ENCODE peak calls at places on chromosomes 1 and 21, in five cellular contexts. One of them, this sample, is unnamed.

GRCh38 chr1:202662081-202662480 is 48.2 kb downstream of the SYT2 start:
- DNase-seq in CD4-positive, alpha-beta T cell: no peak
- DNase-seq in cardiac muscle cell: no peak
- DNase-seq in breast epithelium: no peak
- DNase-seq in adrenal gland: no peak
- DNase-seq in this sample: no peak

GRCh38 chr1:229563241-229563640 is 4.7 kb upstream of the ABCB10 start:
- DNase-seq in CD4-positive, alpha-beta T cell: no peak
- DNase-seq in breast epithelium: no peak
- DNase-seq in cardiac muscle cell: no peak
- DNase-seq in adrenal gland: no peak
- DNase-seq in this sample: no peak

GRCh38 chr1:46605242-46605641 is 1.2 kb upstream of the MKNK1 start:
- DNase-seq in breast epithelium: no peak
- DNase-seq in CD4-positive, alpha-beta T cell: no peak
- DNase-seq in adrenal gland: no peak
- DNase-seq in cardiac muscle cell: no peak
- DNase-seq in this sample: no peak

GRCh38 chr1:39816431-39817090 is 27.9 kb upstream of the BMP8B start:
- DNase-seq in breast epithelium: peak; percentile 62
- DNase-seq in CD4-positive, alpha-beta T cell: peak; percentile 40
- DNase-seq in cardiac muscle cell: peak; percentile 73
- DNase-seq in adrenal gland: peak; percentile 76
- DNase-seq in this sample: peak; percentile 53

GRCh38 chr1:78434351-78434750 is 56.4 kb upstream of the PTGFR start:
- DNase-seq in CD4-positive, alpha-beta T cell: no peak
- DNase-seq in breast epithelium: no peak
- DNase-seq in cardiac muscle cell: no peak
- DNase-seq in adrenal gland: no peak
- DNase-seq in this sample: no peak

GRCh38 chr1:3945916-3946840 is 46.1 kb upstream of the C1orf174 start:
- DNase-seq in cardiac muscle cell: no peak
- DNase-seq in adrenal gland: no peak
- DNase-seq in CD4-positive, alpha-beta T cell: no peak
- DNase-seq in breast epithelium: no peak
- DNase-seq in this sample: no peak

GRCh38 chr1:40045182-40045581 is 4.7 kb downstream of the CAP1 start:
- DNase-seq in CD4-positive, alpha-beta T cell: no peak
- DNase-seq in adrenal gland: no peak
- DNase-seq in breast epithelium: no peak
- DNase-seq in cardiac muscle cell: peak; percentile 62
- DNase-seq in this sample: no peak

GRCh38 chr1:6603851-6604558 is 1.3 kb upstream of the KLHL21 start:
- DNase-seq in adrenal gland: peak; percentile 62
- DNase-seq in CD4-positive, alpha-beta T cell: no peak
- DNase-seq in cardiac muscle cell: peak; percentile 93
- DNase-seq in breast epithelium: peak; percentile 94
- DNase-seq in this sample: peak; percentile 33

GRCh38 chr1:160519542-160520435 is 3.3 kb downstream of the SLAMF6 start:
- DNase-seq in breast epithelium: no peak
- DNase-seq in cardiac muscle cell: no peak
- DNase-seq in adrenal gland: no peak
- DNase-seq in CD4-positive, alpha-beta T cell: no peak
- DNase-seq in this sample: no peak

GRCh38 chr1:62295921-62296451 is 23.2 kb downstream of the KANK4 start:
- DNase-seq in CD4-positive, alpha-beta T cell: no peak
- DNase-seq in breast epithelium: no peak
- DNase-seq in cardiac muscle cell: peak; percentile 68
- DNase-seq in adrenal gland: no peak
- DNase-seq in this sample: no peak

GRCh38 chr1:38077523-38078147 is 31.0 kb upstream of the POU3F1 start:
- DNase-seq in adrenal gland: no peak
- DNase-seq in breast epithelium: no peak
- DNase-seq in CD4-positive, alpha-beta T cell: no peak
- DNase-seq in cardiac muscle cell: no peak
- DNase-seq in this sample: no peak

GRCh38 chr1:75908717-75909152 is 23.5 kb downstream of the ASB17 start:
- DNase-seq in breast epithelium: no peak
- DNase-seq in adrenal gland: no peak
- DNase-seq in CD4-positive, alpha-beta T cell: no peak
- DNase-seq in cardiac muscle cell: peak; percentile 65
- DNase-seq in this sample: no peak

GRCh38 chr1:78676347-78676982 is 26.8 kb downstream of the IFI44 start:
- DNase-seq in cardiac muscle cell: peak; percentile 86
- DNase-seq in adrenal gland: peak; percentile 80
- DNase-seq in CD4-positive, alpha-beta T cell: peak; percentile 48
- DNase-seq in breast epithelium: no peak
- DNase-seq in this sample: peak; percentile 20

GRCh38 chr1:236502579-236502971 is 21.2 kb upstream of the LGALS8 start:
- DNase-seq in breast epithelium: no peak
- DNase-seq in CD4-positive, alpha-beta T cell: no peak
- DNase-seq in cardiac muscle cell: peak; percentile 72
- DNase-seq in adrenal gland: no peak
- DNase-seq in this sample: no peak

GRCh38 chr1:111944121-111944785 is 45.2 kb downstream of the KCND3 start:
- DNase-seq in cardiac muscle cell: no peak
- DNase-seq in CD4-positive, alpha-beta T cell: no peak
- DNase-seq in breast epithelium: no peak
- DNase-seq in adrenal gland: no peak
- DNase-seq in this sample: no peak

GRCh38 chr1:157360021-157360390 is 192.3 kb downstream of the FCRL5 start:
- DNase-seq in cardiac muscle cell: no peak
- DNase-seq in breast epithelium: no peak
- DNase-seq in CD4-positive, alpha-beta T cell: no peak
- DNase-seq in adrenal gland: no peak
- DNase-seq in this sample: no peak

GRCh38 chr1:113391643-113392271 is 1.4 kb downstream of the MAGI3 start:
- DNase-seq in CD4-positive, alpha-beta T cell: no peak
- DNase-seq in cardiac muscle cell: no peak
- DNase-seq in adrenal gland: no peak
- DNase-seq in breast epithelium: peak; percentile 26
- DNase-seq in this sample: no peak

GRCh38 chr1:43531453-43531905 is 796 bp downstream of the PTPRF start:
- DNase-seq in cardiac muscle cell: peak; percentile 31
- DNase-seq in breast epithelium: no peak
- DNase-seq in adrenal gland: peak; percentile 39
- DNase-seq in CD4-positive, alpha-beta T cell: no peak
- DNase-seq in this sample: peak; percentile 57

GRCh38 chr1:213418268-213419068 is 367.4 kb downstream of the RPS6KC1 start:
- DNase-seq in adrenal gland: no peak
- DNase-seq in cardiac muscle cell: no peak
- DNase-seq in CD4-positive, alpha-beta T cell: no peak
- DNase-seq in breast epithelium: no peak
- DNase-seq in this sample: no peak

GRCh38 chr1:213417846-213418245 is 366.8 kb downstream of the RPS6KC1 start:
- DNase-seq in breast epithelium: no peak
- DNase-seq in cardiac muscle cell: no peak
- DNase-seq in CD4-positive, alpha-beta T cell: no peak
- DNase-seq in adrenal gland: no peak
- DNase-seq in this sample: no peak

GRCh38 chr1:213416461-213417224 is 365.6 kb downstream of the RPS6KC1 start:
- DNase-seq in CD4-positive, alpha-beta T cell: no peak
- DNase-seq in cardiac muscle cell: no peak
- DNase-seq in adrenal gland: no peak
- DNase-seq in breast epithelium: no peak
- DNase-seq in this sample: no peak

GRCh38 chr1:213417225-213417820 is 366.3 kb downstream of the RPS6KC1 start:
- DNase-seq in breast epithelium: no peak
- DNase-seq in CD4-positive, alpha-beta T cell: no peak
- DNase-seq in adrenal gland: no peak
- DNase-seq in cardiac muscle cell: no peak
- DNase-seq in this sample: no peak

GRCh38 chr1:213419369-213420030 is 368.5 kb downstream of the RPS6KC1 start:
- DNase-seq in CD4-positive, alpha-beta T cell: no peak
- DNase-seq in breast epithelium: no peak
- DNase-seq in adrenal gland: no peak
- DNase-seq in cardiac muscle cell: peak; percentile 1
- DNase-seq in this sample: no peak
- TF ChIP-seq CTCF in CD4-positive, alpha-beta T cell: no peak
- TF ChIP-seq CTCF in breast epithelium: no peak
- TF ChIP-seq CTCF in adrenal gland: no peak
- TF ChIP-seq CTCF in cardiac muscle cell: no peak
- TF ChIP-seq CTCF in this sample: no peak

GRCh38 chr21:42276076-42276475 is 39.1 kb downstream of the TFF3 start:
- DNase-seq in CD4-positive, alpha-beta T cell: no peak
- DNase-seq in cardiac muscle cell: no peak
- DNase-seq in breast epithelium: peak; percentile 59
- DNase-seq in adrenal gland: no peak
- DNase-seq in this sample: no peak

GRCh38 chr21:42277593-42277992 is 37.6 kb downstream of the TFF3 start:
- DNase-seq in cardiac muscle cell: no peak
- DNase-seq in CD4-positive, alpha-beta T cell: no peak
- DNase-seq in adrenal gland: no peak
- DNase-seq in breast epithelium: no peak
- DNase-seq in this sample: no peak

GRCh38 chr21:42278750-42279149 is 36.5 kb downstream of the TFF3 start:
- DNase-seq in CD4-positive, alpha-beta T cell: no peak
- DNase-seq in breast epithelium: no peak
- DNase-seq in adrenal gland: no peak
- DNase-seq in cardiac muscle cell: no peak
- DNase-seq in this sample: no peak

GRCh38 chr21:42279341-42279871 is 35.8 kb downstream of the TFF3 start:
- DNase-seq in cardiac muscle cell: no peak
- DNase-seq in breast epithelium: no peak
- DNase-seq in adrenal gland: no peak
- DNase-seq in CD4-positive, alpha-beta T cell: no peak
- DNase-seq in this sample: no peak

DNA sequence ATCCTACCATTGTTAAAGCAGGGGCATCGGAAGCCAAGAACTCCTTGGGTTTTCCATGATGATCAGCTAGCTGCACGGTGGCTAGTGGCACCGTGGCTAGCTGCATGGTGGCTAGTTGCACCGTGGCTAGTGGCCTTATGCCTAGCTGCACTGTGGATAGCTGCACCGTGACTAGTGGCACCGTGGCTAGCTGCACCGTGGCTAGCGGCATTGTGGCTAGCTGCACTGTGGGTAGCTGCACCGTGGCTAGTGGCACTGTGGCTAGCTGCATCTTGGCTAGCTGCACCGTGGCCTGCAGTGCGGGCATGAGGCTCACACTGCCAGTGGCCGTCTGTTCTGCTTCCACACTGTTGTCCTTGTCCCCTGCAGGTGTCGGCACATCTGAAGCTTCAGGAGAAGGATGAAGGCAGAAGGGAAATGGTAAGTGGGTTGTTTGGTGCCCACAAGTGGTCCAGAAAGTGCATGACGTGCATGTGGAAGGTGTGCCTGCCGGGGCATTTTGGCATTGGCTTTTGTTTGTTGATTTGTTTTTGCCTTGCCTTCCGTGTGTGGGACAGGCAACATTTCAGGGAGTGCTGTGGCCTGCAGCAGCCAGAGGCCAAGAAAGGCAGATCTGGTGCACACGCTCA is 38.6 kb downstream of the TFF3 start:
- DNase-seq in CD4-positive, alpha-beta T cell: no peak
- DNase-seq in adrenal gland: no peak
- DNase-seq in cardiac muscle cell: no peak
- DNase-seq in breast epithelium: no peak
- DNase-seq in this sample: no peak
- TF ChIP-seq CTCF in CD4-positive, alpha-beta T cell: no peak
- TF ChIP-seq CTCF in adrenal gland: no peak
- TF ChIP-seq CTCF in cardiac muscle cell: peak; percentile 8
- TF ChIP-seq CTCF in breast epithelium: no peak
- TF ChIP-seq CTCF in this sample: peak; percentile 12

GRCh38 chr1:243346481-243346880 is 90.6 kb downstream of the SDCCAG8 start:
- DNase-seq in adrenal gland: no peak
- DNase-seq in CD4-positive, alpha-beta T cell: no peak
- DNase-seq in breast epithelium: no peak
- DNase-seq in cardiac muscle cell: no peak
- DNase-seq in this sample: no peak

GRCh38 chr1:243348331-243348730 is 92.5 kb downstream of the SDCCAG8 start:
- DNase-seq in cardiac muscle cell: no peak
- DNase-seq in breast epithelium: no peak
- DNase-seq in CD4-positive, alpha-beta T cell: no peak
- DNase-seq in adrenal gland: no peak
- DNase-seq in this sample: no peak

GRCh38 chr1:243346016-243346415 is 90.2 kb downstream of the SDCCAG8 start:
- DNase-seq in cardiac muscle cell: no peak
- DNase-seq in breast epithelium: no peak
- DNase-seq in adrenal gland: no peak
- DNase-seq in CD4-positive, alpha-beta T cell: no peak
- DNase-seq in this sample: no peak

GRCh38 chr1:243343970-243344749 is 88.3 kb downstream of the SDCCAG8 start:
- DNase-seq in breast epithelium: no peak
- DNase-seq in cardiac muscle cell: peak; percentile 61
- DNase-seq in adrenal gland: no peak
- DNase-seq in CD4-positive, alpha-beta T cell: no peak
- DNase-seq in this sample: no peak

DNA sequence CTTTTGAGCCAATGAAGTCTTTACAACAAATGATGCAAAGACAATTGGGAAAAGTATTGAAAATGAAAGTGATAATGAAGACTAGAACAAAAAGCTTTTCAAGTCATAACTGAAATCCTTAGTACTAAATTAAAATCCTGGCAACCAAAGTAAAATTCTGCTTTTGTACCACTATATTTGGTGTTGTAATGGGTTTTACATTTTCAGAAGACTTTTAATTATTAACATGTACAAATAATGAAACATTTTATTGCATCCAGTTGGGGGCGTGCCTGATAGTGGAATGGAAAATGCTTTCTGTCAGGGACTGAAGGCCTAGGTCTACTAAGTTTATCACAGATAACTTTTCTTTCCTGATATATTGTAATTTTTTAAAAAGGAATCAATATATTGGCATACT is 89.4 kb downstream of the SDCCAG8 start:
- DNase-seq in adrenal gland: peak; percentile 22
- DNase-seq in breast epithelium: no peak
- DNase-seq in CD4-positive, alpha-beta T cell: no peak
- DNase-seq in cardiac muscle cell: peak; percentile 20
- DNase-seq in this sample: no peak
- TF ChIP-seq CTCF in adrenal gland: no peak
- TF ChIP-seq CTCF in breast epithelium: no peak
- TF ChIP-seq CTCF in CD4-positive, alpha-beta T cell: no peak
- TF ChIP-seq CTCF in cardiac muscle cell: no peak
- TF ChIP-seq CTCF in this sample: no peak

GRCh38 chr1:98696077-98696476 is 34.6 kb downstream of the SNX7 start:
- DNase-seq in breast epithelium: no peak
- DNase-seq in cardiac muscle cell: no peak
- DNase-seq in CD4-positive, alpha-beta T cell: no peak
- DNase-seq in adrenal gland: no peak
- DNase-seq in this sample: no peak

GRCh38 chr1:98688110-98688739 is 26.7 kb downstream of the SNX7 start:
- DNase-seq in adrenal gland: no peak
- DNase-seq in CD4-positive, alpha-beta T cell: no peak
- DNase-seq in breast epithelium: no peak
- DNase-seq in cardiac muscle cell: no peak
- DNase-seq in this sample: no peak

GRCh38 chr1:98693385-98693784 is 31.9 kb downstream of the SNX7 start:
- DNase-seq in adrenal gland: no peak
- DNase-seq in cardiac muscle cell: no peak
- DNase-seq in breast epithelium: no peak
- DNase-seq in CD4-positive, alpha-beta T cell: no peak
- DNase-seq in this sample: no peak

DNA sequence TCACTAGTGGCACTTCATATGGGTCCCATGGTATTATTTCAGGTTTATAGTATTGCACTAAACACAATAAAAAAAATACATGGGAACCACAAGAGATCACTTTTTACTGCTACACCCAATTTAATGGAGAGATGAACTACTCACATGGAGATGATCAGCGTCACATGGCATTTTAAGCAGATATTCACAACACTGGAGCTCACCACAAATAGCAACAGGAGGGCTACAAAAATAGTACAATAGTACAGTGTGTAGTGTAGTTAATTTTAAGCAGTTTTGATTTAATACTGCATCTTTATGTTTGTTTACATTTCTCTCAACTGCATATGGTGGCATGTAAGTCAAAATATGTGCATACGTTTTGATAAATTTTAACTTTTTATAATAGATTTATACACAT is 31.0 kb downstream of the SNX7 start:
- DNase-seq in cardiac muscle cell: no peak
- DNase-seq in adrenal gland: no peak
- DNase-seq in CD4-positive, alpha-beta T cell: no peak
- DNase-seq in breast epithelium: no peak
- DNase-seq in this sample: no peak
- TF ChIP-seq CTCF in cardiac muscle cell: no peak
- TF ChIP-seq CTCF in adrenal gland: no peak
- TF ChIP-seq CTCF in CD4-positive, alpha-beta T cell: no peak
- TF ChIP-seq CTCF in breast epithelium: no peak
- TF ChIP-seq CTCF in this sample: no peak